ENCODE peak calls at places on chromosome 10, in six cellular contexts. One of them, this sample, is unnamed.

GRCh38 chr10:116133641-116134040 is 139.4 kb downstream of the GFRA1 start:
- DNase-seq in HCT116: no peak
- DNase-seq in K562: no peak
- DNase-seq in astrocyte: no peak
- DNase-seq in GM23338: no peak
- DNase-seq in hepatocyte: no peak
- DNase-seq in this sample: no peak

GRCh38 chr10:125797999-125798662 is 22.5 kb upstream of the MMP21 start:
- DNase-seq in GM23338: no peak
- DNase-seq in HCT116: no peak
- DNase-seq in K562: no peak
- DNase-seq in astrocyte: no peak
- DNase-seq in hepatocyte: no peak
- DNase-seq in this sample: no peak

GRCh38 chr10:103895458-103896186 is 22.4 kb downstream of the STN1 start:
- DNase-seq in GM23338: no peak
- DNase-seq in HCT116: peak; percentile 97
- DNase-seq in K562: no peak
- DNase-seq in hepatocyte: no peak
- DNase-seq in astrocyte: peak; percentile 65
- DNase-seq in this sample: no peak

GRCh38 chr10:124701038-124701365 is 43.2 kb downstream of the FAM53B start:
- DNase-seq in GM23338: no peak
- DNase-seq in HCT116: no peak
- DNase-seq in K562: no peak
- DNase-seq in astrocyte: no peak
- DNase-seq in hepatocyte: no peak
- DNase-seq in this sample: no peak

GRCh38 chr10:30701471-30702173 is 72.1 kb upstream of the LYZL2 start:
- DNase-seq in GM23338: no peak
- DNase-seq in hepatocyte: no peak
- DNase-seq in K562: no peak
- DNase-seq in HCT116: no peak
- DNase-seq in astrocyte: peak; percentile 70
- DNase-seq in this sample: no peak

GRCh38 chr10:108791030-108791429 is 1132.3 kb downstream of the XPNPEP1 start:
- DNase-seq in astrocyte: no peak
- DNase-seq in GM23338: no peak
- DNase-seq in HCT116: no peak
- DNase-seq in hepatocyte: no peak
- DNase-seq in K562: no peak
- DNase-seq in this sample: no peak

GRCh38 chr10:98472171-98472570 is 25.4 kb upstream of the HPS1 start:
- DNase-seq in K562: no peak
- DNase-seq in hepatocyte: no peak
- DNase-seq in GM23338: peak; percentile 30
- DNase-seq in HCT116: no peak
- DNase-seq in astrocyte: no peak
- DNase-seq in this sample: no peak

GRCh38 chr10:110013615-110014293 is 6.0 kb downstream of the ADD3 start:
- DNase-seq in hepatocyte: peak; percentile 47
- DNase-seq in astrocyte: no peak
- DNase-seq in K562: no peak
- DNase-seq in GM23338: peak; percentile 55
- DNase-seq in HCT116: no peak
- DNase-seq in this sample: no peak

GRCh38 chr10:101749033-101749432 is 26.9 kb downstream of the FGF8 start:
- DNase-seq in GM23338: peak; percentile 90
- DNase-seq in HCT116: peak; percentile 10
- DNase-seq in hepatocyte: no peak
- DNase-seq in K562: peak; percentile 52
- DNase-seq in astrocyte: no peak
- DNase-seq in this sample: no peak

GRCh38 chr10:60390224-60390626 is 550 bp upstream of the ANK3 start:
- DNase-seq in GM23338: no peak
- DNase-seq in astrocyte: peak; percentile 47
- DNase-seq in K562: no peak
- DNase-seq in HCT116: no peak
- DNase-seq in hepatocyte: no peak
- DNase-seq in this sample: no peak

GRCh38 chr10:113026679-113027078 is 76.6 kb downstream of the TCF7L2 start:
- DNase-seq in K562: no peak
- DNase-seq in HCT116: no peak
- DNase-seq in hepatocyte: no peak
- DNase-seq in GM23338: no peak
- DNase-seq in astrocyte: peak; percentile 98
- DNase-seq in this sample: no peak

GRCh38 chr10:8130973-8131911 is 76.8 kb downstream of the GATA3 start:
- DNase-seq in GM23338: no peak
- DNase-seq in astrocyte: peak; percentile 82
- DNase-seq in hepatocyte: no peak
- DNase-seq in K562: no peak
- DNase-seq in HCT116: peak; percentile 37
- DNase-seq in this sample: no peak

GRCh38 chr10:114683162-114683561 is 25.1 kb upstream of the ABLIM1 start:
- DNase-seq in astrocyte: peak; percentile 49
- DNase-seq in K562: no peak
- DNase-seq in GM23338: no peak
- DNase-seq in HCT116: no peak
- DNase-seq in hepatocyte: no peak
- DNase-seq in this sample: no peak

GRCh38 chr10:32035038-32035437 is 21.2 kb downstream of the KIF5B start:
- DNase-seq in HCT116: no peak
- DNase-seq in GM23338: no peak
- DNase-seq in K562: no peak
- DNase-seq in hepatocyte: no peak
- DNase-seq in astrocyte: no peak
- DNase-seq in this sample: no peak

GRCh38 chr10:27152687-27153086 is 1.5 kb downstream of the YME1L1 start:
- DNase-seq in HCT116: no peak
- DNase-seq in GM23338: no peak
- DNase-seq in K562: no peak
- DNase-seq in hepatocyte: no peak
- DNase-seq in astrocyte: no peak
- DNase-seq in this sample: no peak

GRCh38 chr10:127012769-127013152 is 107.5 kb downstream of the DOCK1 start:
- DNase-seq in astrocyte: peak; percentile 20
- DNase-seq in HCT116: peak; percentile 18
- DNase-seq in K562: no peak
- DNase-seq in GM23338: peak; percentile 17
- DNase-seq in hepatocyte: peak; percentile 36
- DNase-seq in this sample: no peak

GRCh38 chr10:21398549-21399345 is 126.7 kb downstream of the SKIDA1 start:
- DNase-seq in HCT116: no peak
- DNase-seq in K562: no peak
- DNase-seq in astrocyte: peak; percentile 74
- DNase-seq in hepatocyte: no peak
- DNase-seq in GM23338: no peak
- DNase-seq in this sample: no peak

GRCh38 chr10:80136134-80136571 is 3.6 kb downstream of the PLAC9 start:
- DNase-seq in HCT116: no peak
- DNase-seq in hepatocyte: peak; percentile 52
- DNase-seq in K562: no peak
- DNase-seq in GM23338: peak; percentile 34
- DNase-seq in astrocyte: peak; percentile 45
- DNase-seq in this sample: no peak

GRCh38 chr10:70851597-70852475 is 36.1 kb downstream of the SGPL1 start:
- DNase-seq in HCT116: no peak
- DNase-seq in K562: no peak
- DNase-seq in astrocyte: no peak
- DNase-seq in hepatocyte: no peak
- DNase-seq in GM23338: no peak
- DNase-seq in this sample: no peak

GRCh38 chr10:93758911-93759410 is 1.2 kb downstream of the LGI1 start:
- DNase-seq in astrocyte: no peak
- DNase-seq in HCT116: no peak
- DNase-seq in hepatocyte: no peak
- DNase-seq in GM23338: no peak
- DNase-seq in K562: no peak
- DNase-seq in this sample: no peak
- TF ChIP-seq EZH2 in astrocyte: no peak
- TF ChIP-seq EZH2 in HCT116: no peak
- TF ChIP-seq EZH2 in hepatocyte: no peak
- TF ChIP-seq EZH2 in GM23338: no peak
- TF ChIP-seq EZH2 in K562: no peak
- TF ChIP-seq EZH2 in this sample: no peak

GRCh38 chr10:48398261-48398660 is 91.8 kb downstream of the MAPK8 start:
- DNase-seq in astrocyte: no peak
- DNase-seq in HCT116: no peak
- DNase-seq in hepatocyte: no peak
- DNase-seq in K562: no peak
- DNase-seq in GM23338: no peak
- DNase-seq in this sample: no peak

GRCh38 chr10:48399551-48399950 is 93.1 kb downstream of the MAPK8 start:
- DNase-seq in HCT116: no peak
- DNase-seq in hepatocyte: no peak
- DNase-seq in astrocyte: no peak
- DNase-seq in GM23338: peak; percentile 17
- DNase-seq in K562: no peak
- DNase-seq in this sample: no peak

GRCh38 chr10:48399056-48399541 is 92.6 kb downstream of the MAPK8 start:
- DNase-seq in hepatocyte: no peak
- DNase-seq in HCT116: no peak
- DNase-seq in astrocyte: peak; percentile 10
- DNase-seq in GM23338: peak; percentile 22
- DNase-seq in K562: no peak
- DNase-seq in this sample: no peak

GRCh38 chr10:48400850-48401220 is 94.4 kb downstream of the MAPK8 start:
- DNase-seq in hepatocyte: no peak
- DNase-seq in K562: no peak
- DNase-seq in HCT116: no peak
- DNase-seq in astrocyte: no peak
- DNase-seq in GM23338: no peak
- DNase-seq in this sample: no peak

GRCh38 chr10:48400129-48400849 is 93.8 kb downstream of the MAPK8 start:
- DNase-seq in hepatocyte: no peak
- DNase-seq in K562: no peak
- DNase-seq in astrocyte: peak; percentile 67
- DNase-seq in GM23338: no peak
- DNase-seq in HCT116: no peak
- DNase-seq in this sample: no peak
- H3K4me3 ChIP-seq in hepatocyte: no peak overlapping the region
- H3K4me3 ChIP-seq in K562: no peak overlapping the region
- H3K4me3 ChIP-seq in astrocyte: no peak overlapping the region
- H3K4me3 ChIP-seq in GM23338: no peak overlapping the region
- H3K4me3 ChIP-seq in HCT116: no peak overlapping the region
- H3K4me3 ChIP-seq in this sample: no peak overlapping the region

GRCh38 chr10:74539317-74539716 is 287.1 kb upstream of the KAT6B start:
- DNase-seq in HCT116: no peak
- DNase-seq in K562: no peak
- DNase-seq in hepatocyte: no peak
- DNase-seq in astrocyte: no peak
- DNase-seq in GM23338: no peak
- DNase-seq in this sample: no peak
- H3K27ac ChIP-seq in HCT116: no peak overlapping the region
- H3K27ac ChIP-seq in K562: no peak overlapping the region
- H3K27ac ChIP-seq in hepatocyte: no peak overlapping the region
- H3K27ac ChIP-seq in astrocyte: no peak overlapping the region
- H3K27ac ChIP-seq in GM23338: peak overlapping the region; percentile 28
- H3K27ac ChIP-seq in this sample: no peak overlapping the region

DNA sequence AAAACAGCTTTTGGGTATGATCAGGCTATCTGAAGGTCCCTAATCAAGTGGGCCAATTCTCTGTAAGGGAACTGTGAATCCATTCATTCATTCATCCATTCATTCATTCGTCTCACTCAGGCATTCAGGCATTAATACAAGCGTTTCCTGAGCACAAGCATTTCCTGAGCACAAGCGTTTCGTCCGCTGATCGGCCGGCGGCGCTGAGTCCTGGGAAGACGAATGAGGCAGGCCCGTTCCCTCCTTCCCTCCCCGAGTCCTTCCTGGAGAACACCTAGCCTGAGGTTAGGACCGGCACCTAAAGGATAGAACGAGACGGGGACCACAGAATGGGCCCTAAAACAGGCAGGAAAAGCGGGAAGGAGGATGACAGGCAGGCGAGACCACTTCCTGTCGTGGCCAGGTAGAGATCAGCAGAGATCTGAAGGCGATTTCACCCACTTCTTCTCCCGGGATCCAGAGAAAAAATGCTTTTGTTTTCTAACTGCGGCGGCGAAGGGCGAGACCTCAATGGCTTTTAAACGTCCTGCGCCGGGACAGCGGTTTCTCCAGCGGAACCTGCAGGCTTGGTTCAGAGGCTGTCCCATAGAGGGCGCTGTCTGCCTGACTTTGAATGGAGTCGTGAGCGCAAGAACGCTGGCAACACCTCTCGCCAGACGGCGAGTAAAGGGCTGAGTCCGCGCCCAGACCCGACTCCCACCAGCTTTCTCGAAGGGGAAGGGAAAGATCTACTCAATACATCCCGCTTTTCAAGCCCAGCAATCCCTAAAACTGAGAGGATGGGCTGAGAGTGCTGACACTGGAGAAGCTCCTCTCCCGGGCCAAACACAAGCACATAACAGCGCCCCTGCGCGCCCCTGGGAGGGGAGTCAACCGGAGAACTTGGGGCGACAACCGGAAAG is 2.9 kb upstream of the HMX3 start:
- DNase-seq in K562: peak; percentile 74
- DNase-seq in hepatocyte: peak; percentile 91
- DNase-seq in GM23338: peak; percentile 97
- DNase-seq in astrocyte: peak; percentile 50
- DNase-seq in HCT116: peak; percentile 81
- DNase-seq in this sample: no peak
- TF ChIP-seq EZH2 in K562: no peak
- TF ChIP-seq EZH2 in hepatocyte: peak; percentile 42
- TF ChIP-seq EZH2 in GM23338: peak; percentile 41
- TF ChIP-seq EZH2 in astrocyte: peak; percentile 55
- TF ChIP-seq EZH2 in HCT116: no peak
- TF ChIP-seq EZH2 in this sample: no peak

DNA sequence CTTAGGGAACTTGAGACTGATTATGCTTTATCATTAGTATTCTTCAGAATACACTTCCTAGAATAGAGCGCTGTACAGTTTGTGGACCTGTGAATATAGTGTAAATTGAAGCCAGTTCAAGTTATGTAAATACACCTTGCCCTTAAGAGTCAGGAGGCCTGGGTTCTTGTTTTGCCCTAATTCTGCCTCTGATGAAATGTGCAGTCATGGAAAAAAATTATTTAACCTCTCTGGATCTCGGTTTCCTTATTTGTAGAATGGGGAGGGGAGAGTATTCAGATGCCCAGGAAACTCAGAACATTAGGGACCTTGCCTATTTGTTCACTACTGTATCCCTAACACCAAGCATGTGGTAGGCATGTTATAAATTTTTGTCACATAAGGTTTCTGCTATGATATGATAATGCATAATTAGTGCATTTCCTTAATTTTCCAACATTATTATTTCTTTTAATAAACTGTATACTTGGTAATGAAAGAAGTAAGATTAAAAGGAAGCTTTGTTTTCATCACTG is 1.3 kb downstream of the EXOC6 start:
- DNase-seq in HCT116: no peak
- DNase-seq in K562: no peak
- DNase-seq in GM23338: no peak
- DNase-seq in astrocyte: no peak
- DNase-seq in hepatocyte: no peak
- DNase-seq in this sample: no peak
- H3K4me3 ChIP-seq in HCT116: peak overlapping the region; percentile 73
- H3K4me3 ChIP-seq in K562: peak overlapping the region; percentile 94
- H3K4me3 ChIP-seq in GM23338: peak overlapping the region; percentile 77
- H3K4me3 ChIP-seq in astrocyte: peak overlapping the region; percentile 78
- H3K4me3 ChIP-seq in hepatocyte: no peak overlapping the region
- H3K4me3 ChIP-seq in this sample: peak overlapping the region; percentile 79

GRCh38 chr10:72226418-72227027 is 10.4 kb upstream of the ASCC1 start:
- DNase-seq in GM23338: no peak
- DNase-seq in hepatocyte: no peak
- DNase-seq in astrocyte: no peak
- DNase-seq in K562: no peak
- DNase-seq in HCT116: no peak
- DNase-seq in this sample: no peak
- H3K27ac ChIP-seq in GM23338: peak overlapping the region; percentile 42
- H3K27ac ChIP-seq in hepatocyte: no peak overlapping the region
- H3K27ac ChIP-seq in astrocyte: no peak overlapping the region
- H3K27ac ChIP-seq in K562: no peak overlapping the region
- H3K27ac ChIP-seq in HCT116: no peak overlapping the region
- H3K27ac ChIP-seq in this sample: no peak overlapping the region

This sample was measured in SK-N-MC.